ENCODE peak calls at places on chromosome 21, in nine cellular contexts. V is adrenal gland, L is esophagus squamous epithelium, P is breast epithelium, O is OCI-LY7, Y is cardiac muscle cell, S is fibroblast of lung, M is heart left ventricle, Q is uterus. G is an unnamed sample.

GRCh38 chr21:43343095-43343991 is 83.6 kb downstream of the SIK1 start:
- DNase-seq in V (no peak), L (no peak), P (no peak), O (no peak), Y (no peak), S (no peak), M (no peak), Q (no peak), G (no peak)

GRCh38 chr21:23542097-23542496 is 2065.2 kb downstream of the MRPL39 start:
- DNase-seq in V (no peak), L (no peak), P (no peak), O (no peak), Y (no peak), S (no peak), M (no peak), Q (no peak), G (no peak)

GRCh38 chr21:42629856-42630410 is 23.5 kb upstream of the PDE9A start:
- DNase-seq in V (no peak), L (no peak), P (no peak), O (no peak), Y (no peak), S (no peak), M (no peak), Q (no peak), G (no peak)

GRCh38 chr21:25898671-25899070 is 163.9 kb downstream of the GABPA start:
- DNase-seq in V (no peak), L (no peak), P (no peak), O (no peak), Y (peak), S (no peak), M (no peak), Q (no peak), G (no peak)

GRCh38 chr21:17732306-17732705 is 86.8 kb downstream of the C21orf91 start:
- DNase-seq in V (no peak), L (no peak), P (no peak), O (no peak), Y (no peak), S (peak), M (no peak), Q (no peak), G (no peak)

GRCh38 chr21:37749132-37749531 is 167.1 kb downstream of the KCNJ6 start:
- DNase-seq in V (no peak), L (no peak), P (no peak), O (no peak), Y (no peak), S (no peak), M (no peak), Q (no peak), G (peak)

GRCh38 chr21:43025636-43026180 is 49.9 kb downstream of the CBS start:
- DNase-seq in V (no peak), L (no peak), P (no peak), O (no peak), Y (peak), S (peak), M (no peak), Q (no peak), G (no peak)

GRCh38 chr21:29114765-29115164 is 15.7 kb upstream of the MAP3K7CL start:
- DNase-seq in V (no peak), L (no peak), P (no peak), O (no peak), Y (no peak), S (peak), M (no peak), Q (no peak), G (peak)

GRCh38 chr21:41620982-41621381 is 113.0 kb upstream of the TMPRSS2 start:
- DNase-seq in V (no peak), L (no peak), P (no peak), O (no peak), Y (peak), S (no peak), M (no peak), Q (no peak), G (no peak)

GRCh38 chr21:40622531-40622930 is 224.4 kb downstream of the DSCAM start:
- DNase-seq in V (no peak), L (no peak), P (no peak), O (no peak), Y (no peak), S (peak), M (no peak), Q (no peak), G (no peak)

GRCh38 chr21:43196789-43197188 is 28.0 kb downstream of the CRYAA start:
- DNase-seq in V (peak), L (no peak), P (peak), O (no peak), Y (peak), S (no peak), M (no peak), Q (no peak), G (peak)

GRCh38 chr21:27423073-27423472 is 456.2 kb upstream of the ADAMTS5 start:
- DNase-seq in V (no peak), L (no peak), P (peak), O (no peak), Y (peak), S (peak), M (peak), Q (peak), G (no peak)

GRCh38 chr21:27196651-27197050 is 229.8 kb upstream of the ADAMTS5 start:
- DNase-seq in V (no peak), L (no peak), P (no peak), O (no peak), Y (no peak), S (no peak), M (no peak), Q (no peak), G (no peak)

GRCh38 chr21:41711416-41712023 is 55.3 kb downstream of the RIPK4 start:
- DNase-seq in V (no peak), L (no peak), P (no peak), O (no peak), Y (no peak), S (no peak), M (no peak), Q (no peak), G (no peak)

GRCh38 chr21:42703936-42704335 is 50.5 kb downstream of the PDE9A start:
- DNase-seq in V (no peak), L (no peak), P (no peak), O (no peak), Y (no peak), S (no peak), M (peak), Q (no peak), G (no peak)

GRCh38 chr21:45295576-45296365 is 8.1 kb upstream of the POFUT2 start:
- DNase-seq in V (peak), L (no peak), P (peak), O (no peak), Y (no peak), S (peak), M (no peak), Q (peak), G (no peak)

GRCh38 chr21:42375141-42375905 is 9.0 kb upstream of the TFF1 start:
- DNase-seq in V (no peak), L (no peak), P (no peak), O (no peak), Y (no peak), S (no peak), M (no peak), Q (no peak), G (no peak)

DNA sequence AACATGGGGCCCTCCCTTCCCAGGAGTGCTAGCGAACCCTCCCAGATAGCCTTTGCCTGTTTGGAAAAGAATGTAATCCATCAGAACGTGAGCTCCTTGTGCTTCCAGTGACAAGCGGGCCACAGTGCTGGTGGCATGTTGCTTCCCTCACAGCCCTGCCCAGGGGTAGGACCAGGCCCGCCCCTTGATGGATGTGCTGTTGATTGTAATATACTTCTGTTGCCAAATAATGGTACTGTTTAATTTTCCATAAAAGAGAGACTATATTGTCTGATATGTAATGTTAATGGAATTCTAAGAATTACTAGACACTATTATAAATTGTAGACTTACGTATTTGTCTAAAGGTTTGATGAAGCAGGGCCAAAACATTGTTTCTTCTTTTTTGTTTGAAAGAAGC is 16.4 kb downstream of the ATP5PO start:
- DNase-seq in V (no peak), L (no peak), P (no peak), O (no peak), Y (no peak), S (peak), M (no peak), Q (no peak), G (no peak)
- H3K27ac ChIP-seq in V (no peak), L (no peak), P (no peak), O (no peak), Y (no peak), S (no peak), M (no peak), Q (no peak), G (no peak)

DNA sequence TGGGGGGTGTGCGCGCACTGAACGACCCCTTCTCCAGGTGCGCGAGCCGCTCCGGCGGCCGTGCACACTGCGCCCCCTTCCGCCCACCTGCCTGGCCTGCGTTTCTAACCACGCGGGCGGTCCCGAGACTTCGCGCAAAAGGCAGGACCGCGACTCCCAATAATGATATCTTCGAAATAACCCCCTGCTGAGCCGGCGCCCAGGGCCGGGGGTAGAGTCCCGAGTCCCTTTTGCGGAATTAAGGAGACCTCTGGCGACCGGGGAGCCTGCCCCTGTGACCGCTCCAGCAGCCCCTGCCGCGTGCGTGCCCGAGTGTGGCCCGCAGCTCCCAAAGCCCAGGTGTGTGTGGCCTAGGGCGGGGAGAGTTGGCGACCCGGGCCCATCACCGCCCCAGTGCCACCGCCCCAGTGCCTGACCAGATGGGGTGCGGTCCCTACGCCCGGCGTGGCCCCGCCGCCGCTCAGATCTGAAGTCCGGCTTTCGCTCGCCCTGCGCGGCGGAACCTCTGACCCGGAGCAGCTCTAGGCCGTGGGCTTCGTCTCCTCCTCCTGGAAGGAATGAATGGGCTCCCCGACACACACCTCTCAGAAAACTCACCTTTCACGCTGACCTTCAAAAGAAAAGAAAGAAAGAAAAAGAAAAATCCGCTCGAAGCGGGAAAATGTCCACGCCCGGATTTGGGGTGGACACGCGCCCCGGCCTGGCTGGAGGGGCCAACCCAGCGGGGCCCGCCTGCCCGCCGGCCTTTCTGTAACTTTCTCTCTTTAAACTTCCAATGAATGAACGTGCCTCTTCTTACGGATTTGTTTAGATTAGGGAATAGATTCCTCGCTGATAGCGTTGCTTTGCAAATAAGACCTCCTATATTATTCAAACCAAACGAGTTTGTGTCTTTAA is 5.5 kb upstream of the SIM2 start:
- DNase-seq in V (no peak), L (no peak), P (no peak), O (no peak), Y (no peak), S (no peak), M (no peak), Q (no peak), G (no peak)
- TF ChIP-seq CTCF in V (no peak), L (peak), P (no peak), O (no peak), Y (no peak), S (no peak), M (no peak), Q (no peak), G (peak)

DNA sequence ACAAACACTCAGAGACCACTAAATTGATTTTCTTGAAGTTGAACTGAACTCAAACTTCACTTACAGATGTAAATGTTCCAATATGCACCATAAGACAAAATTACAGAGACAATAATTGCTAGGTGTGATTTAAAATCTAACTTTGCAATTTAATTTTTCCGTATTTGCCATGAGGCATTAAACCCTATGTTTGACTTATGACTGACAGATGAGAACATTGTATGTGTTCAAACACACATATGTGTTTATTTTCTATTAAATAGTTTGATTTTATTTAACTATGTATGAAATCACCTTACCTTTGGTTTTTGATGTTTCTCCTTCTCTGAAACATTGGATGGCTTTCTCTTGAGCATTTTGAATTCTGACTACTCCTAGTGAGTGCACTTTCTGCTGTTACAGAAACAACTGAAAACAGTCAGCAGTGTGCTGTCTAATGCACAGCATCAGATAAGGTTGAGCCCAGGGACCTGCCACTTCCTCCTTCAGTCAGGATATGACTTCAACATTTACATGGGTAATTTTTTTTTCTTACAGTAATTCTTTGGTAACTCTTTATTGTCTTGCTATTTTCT is at the start of gene SAMSN1:
- DNase-seq in V (no peak), L (peak), P (peak), O (no peak), Y (peak), S (no peak), M (peak), Q (no peak), G (no peak)
- H3K27ac ChIP-seq in V (peak), L (no peak), P (no peak), O (no peak), Y (no peak), S (no peak), M (no peak), Q (no peak), G (no peak)

GRCh38 chr21:16002872-16003466 is 273.2 kb downstream of the USP25 start:
- DNase-seq in V (no peak), L (no peak), P (no peak), O (no peak), Y (peak), S (peak), M (no peak), Q (no peak), G (peak)
- TF ChIP-seq CTCF in V (peak), L (peak), P (no peak), O (peak), Y (peak), S (peak), M (peak), Q (peak), G (peak)